ENCODE peak calls at places on chromosomes 11 and 22, in seven cellular contexts. A is aorta; P is prostate gland; D is CD4-positive, alpha-beta T cell; O is PC-3; X is IMR-90; M is cardiac muscle cell. L is an unnamed sample.

GRCh38 chr11:71342116-71342515 is 89.7 kb upstream of the SHANK2 start:
- DNase-seq in A (no peak), P (no peak), D (no peak), O (no peak), X (peak), M (peak), L (no peak)

GRCh38 chr11:76615950-76616349 is 54.6 kb downstream of the LRRC32 start:
- DNase-seq in A (peak), P (peak), D (no peak), O (no peak), X (peak), M (peak), L (no peak)

GRCh38 chr11:37963440-37963839 is 1365.4 kb upstream of the RAG2 start:
- DNase-seq in A (no peak), P (no peak), D (no peak), O (no peak), X (no peak), M (no peak), L (no peak)

GRCh38 chr22:20795014-20795413 is 21.1 kb downstream of the SERPIND1 start:
- DNase-seq in A (no peak), P (no peak), D (no peak), O (no peak), X (no peak), M (no peak), L (no peak)

GRCh38 chr22:17588606-17589005 is 25.3 kb downstream of the SLC25A18 start:
- DNase-seq in A (no peak), P (no peak), D (no peak), O (no peak), X (no peak), M (no peak), L (no peak)

GRCh38 chr11:14422052-14422813 is 63.2 kb upstream of the RRAS2 start:
- DNase-seq in A (peak), P (peak), D (no peak), O (peak), X (peak), M (peak), L (peak)

GRCh38 chr11:12192796-12193514 is 82.6 kb downstream of the MICAL2 start:
- DNase-seq in A (no peak), P (no peak), D (no peak), O (no peak), X (no peak), M (no peak), L (no peak)

GRCh38 chr22:35987487-35987886 is 41.1 kb downstream of the RBFOX2 start:
- DNase-seq in A (no peak), P (no peak), D (no peak), O (no peak), X (peak), M (peak), L (no peak)

GRCh38 chr11:101456812-101457211 is 127.0 kb downstream of the TRPC6 start:
- DNase-seq in A (no peak), P (no peak), D (no peak), O (peak), X (peak), M (peak), L (peak)

GRCh38 chr11:68306636-68307035 is 5.8 kb upstream of the LRP5 start:
- DNase-seq in A (no peak), P (no peak), D (no peak), O (no peak), X (no peak), M (no peak), L (peak)

GRCh38 chr22:42863349-42863911 is 6.4 kb upstream of the ARFGAP3 start:
- DNase-seq in A (no peak), P (no peak), D (no peak), O (peak), X (peak), M (peak), L (peak)

GRCh38 chr11:123238297-123238696 is 43.2 kb upstream of the CLMP start:
- DNase-seq in A (peak), P (no peak), D (no peak), O (no peak), X (peak), M (peak), L (peak)

GRCh38 chr11:85886089-85887056 is 31.2 kb downstream of the CCDC83 start:
- DNase-seq in A (no peak), P (no peak), D (no peak), O (no peak), X (peak), M (peak), L (peak)

GRCh38 chr22:23834406-23834805 is 4.4 kb downstream of the DERL3 start:
- DNase-seq in A (no peak), P (no peak), D (no peak), O (no peak), X (no peak), M (no peak), L (no peak)

GRCh38 chr22:23836281-23836680 is 2.5 kb downstream of the DERL3 start:
- DNase-seq in A (peak), P (no peak), D (peak), O (no peak), X (no peak), M (no peak), L (no peak)

GRCh38 chr22:23836692-23837495 is 1.9 kb downstream of the DERL3 start:
- DNase-seq in A (peak), P (no peak), D (no peak), O (no peak), X (no peak), M (no peak), L (no peak)

GRCh38 chr22:23834830-23835772 is 3.7 kb downstream of the DERL3 start:
- DNase-seq in A (peak), P (no peak), D (peak), O (no peak), X (no peak), M (no peak), L (no peak)

GRCh38 chr22:23835773-23836144 is 3.0 kb downstream of the DERL3 start:
- DNase-seq in A (peak), P (no peak), D (peak), O (no peak), X (no peak), M (no peak), L (no peak)
- H3K27ac ChIP-seq in A (peak), P (no peak), D (no peak), O (no peak), X (no peak), M (peak), L (no peak)

DNA sequence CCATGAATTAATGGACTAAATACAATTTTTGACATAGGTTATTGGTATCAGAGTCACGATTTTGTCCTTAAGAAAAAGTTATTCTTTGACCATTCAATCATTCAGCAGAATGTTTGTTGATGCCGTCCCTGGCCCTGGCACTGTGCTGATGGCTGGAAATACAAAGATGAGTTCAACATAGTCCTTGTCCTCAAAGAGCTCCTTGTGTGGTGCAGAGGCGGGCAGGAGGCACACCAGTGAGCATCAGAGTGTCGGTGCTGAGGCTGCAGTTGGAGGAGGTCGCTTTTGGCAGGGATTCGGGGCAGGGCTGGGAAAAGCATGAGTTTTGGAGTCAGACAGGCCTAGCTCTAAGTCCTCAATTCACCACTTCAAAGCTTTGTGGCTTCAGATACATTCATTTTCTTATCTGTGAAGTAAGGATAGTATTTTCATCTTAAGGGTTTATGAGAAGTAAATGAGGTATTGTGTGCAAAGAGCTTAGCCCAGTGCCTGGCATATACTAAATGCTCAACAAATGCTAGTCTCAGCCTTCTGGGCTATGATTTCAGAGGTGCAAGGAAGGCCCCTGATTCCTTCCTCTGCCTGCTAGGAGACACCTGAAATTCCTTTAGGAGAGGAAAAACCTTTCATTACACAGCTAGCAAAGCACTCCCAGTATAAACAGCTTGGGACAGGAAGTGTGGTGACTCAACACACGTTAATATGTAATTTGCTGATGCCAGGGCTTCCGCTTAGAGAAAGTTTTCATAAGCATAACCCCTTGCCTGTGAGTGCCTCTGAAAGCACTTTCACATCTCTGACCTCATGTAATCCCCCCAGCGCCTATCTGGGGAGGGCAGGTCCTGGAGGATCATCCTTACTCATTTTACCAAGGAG is 113.8 kb downstream of the NECTIN1 start:
- DNase-seq in A (no peak), P (peak), D (no peak), O (peak), X (peak), M (peak), L (peak)
- H3K27ac ChIP-seq in A (no peak), P (no peak), D (no peak), O (peak), X (peak), M (no peak), L (peak)

GRCh38 chr22:31223786-31224191 is 11.7 kb downstream of the LIMK2 start:
- DNase-seq in A (no peak), P (peak), D (no peak), O (no peak), X (no peak), M (no peak), L (peak)
- H3K27ac ChIP-seq in A (no peak), P (peak), D (peak), O (no peak), X (no peak), M (no peak), L (peak)

DNA sequence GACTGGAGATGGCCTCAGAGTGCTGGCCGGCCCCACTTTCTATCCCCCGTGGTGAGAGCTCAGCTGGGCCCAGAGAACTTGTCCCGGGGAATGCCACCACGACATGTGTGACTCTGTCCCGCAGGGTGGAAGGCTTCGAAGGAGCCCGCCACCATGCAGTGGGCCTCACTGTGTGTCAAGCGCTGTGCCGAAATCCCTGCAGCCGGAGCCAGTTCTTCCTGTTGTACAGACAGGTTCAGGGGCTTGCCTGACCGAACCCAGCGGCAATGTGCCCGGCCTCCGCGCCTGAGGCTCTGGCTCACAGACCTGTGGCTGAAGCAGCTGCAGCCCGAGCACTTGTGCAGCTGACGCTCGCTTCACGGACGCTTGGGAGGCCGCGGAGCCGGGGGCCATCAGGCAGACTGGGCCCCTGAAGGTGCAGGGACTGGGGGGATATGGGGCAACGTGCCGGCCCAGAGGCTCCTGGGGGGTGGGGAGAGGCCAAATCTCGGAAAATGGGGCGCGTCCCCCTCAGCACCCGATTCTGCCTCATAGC is 650 bp downstream of the PPM1F start:
- DNase-seq in A (peak), P (peak), D (no peak), O (peak), X (peak), M (peak), L (peak)
- H3K27ac ChIP-seq in A (no peak), P (peak), D (no peak), O (no peak), X (peak), M (no peak), L (peak)

DNA sequence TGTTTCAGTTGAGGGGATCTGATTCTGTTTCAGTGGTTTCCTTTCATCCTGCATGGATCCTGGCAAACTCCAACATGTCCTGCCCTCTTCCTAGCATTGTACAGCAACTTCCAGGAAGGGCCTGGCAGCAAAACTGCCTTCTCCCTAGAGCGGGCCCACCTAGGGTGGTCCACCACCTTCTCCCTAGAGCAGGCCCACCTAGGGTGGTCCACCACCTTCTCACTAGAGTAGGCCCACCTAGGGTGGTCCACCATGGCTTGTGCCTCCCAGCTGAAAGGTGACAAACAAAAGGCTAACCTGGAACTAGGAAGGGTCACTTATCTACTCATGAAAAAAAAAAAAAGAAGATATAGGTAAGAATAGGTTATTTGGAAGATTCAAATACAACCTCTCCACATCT is 92.2 kb downstream of the NTM start:
- DNase-seq in A (no peak), P (no peak), D (no peak), O (no peak), X (no peak), M (no peak), L (no peak)
- H3K27ac ChIP-seq in A (no peak), P (no peak), D (no peak), O (no peak), X (no peak), M (no peak), L (no peak)

DNA sequence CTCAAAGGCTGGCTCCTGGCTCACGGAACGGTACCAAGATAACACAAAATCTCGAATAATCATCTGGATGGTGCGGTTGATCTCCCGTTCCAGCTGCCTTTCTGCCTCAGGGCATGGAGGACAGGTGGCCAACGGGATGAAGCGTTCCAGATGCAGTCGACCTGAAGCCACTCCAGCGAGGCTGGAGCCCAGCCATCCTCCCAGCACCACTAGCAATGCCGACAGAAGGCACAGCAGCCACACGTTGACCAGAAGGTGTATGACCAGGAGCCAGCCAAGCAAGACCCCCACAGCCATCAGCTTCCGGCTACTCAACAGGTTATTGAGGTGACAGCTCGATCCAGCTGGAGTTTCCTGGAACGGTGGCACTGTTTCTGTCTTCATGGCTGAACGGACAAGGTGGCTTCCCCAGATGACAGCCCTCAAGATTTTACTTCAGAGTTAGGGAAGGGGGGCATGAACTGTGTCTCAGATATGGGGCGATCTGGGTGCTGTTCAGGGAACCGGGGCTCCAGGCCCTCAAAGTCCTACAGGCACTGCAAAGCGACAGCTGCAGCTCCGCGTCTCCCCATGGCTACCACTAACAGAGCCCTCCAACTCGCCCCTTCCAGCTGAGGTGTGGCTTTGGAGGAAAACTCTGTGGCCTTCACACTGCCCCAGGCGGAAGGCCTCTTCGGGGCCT is 582 bp downstream of the SNX19 start:
- DNase-seq in A (no peak), P (no peak), D (no peak), O (no peak), X (no peak), M (no peak), L (peak)
- H3K27ac ChIP-seq in A (peak), P (peak), D (peak), O (peak), X (peak), M (peak), L (peak)

GRCh38 chr11:1285316-1285744 is 24.1 kb downstream of the TOLLIP start:
- DNase-seq in A (no peak), P (no peak), D (no peak), O (no peak), X (no peak), M (no peak), L (no peak)

GRCh38 chr11:1287928-1288327 is 21.5 kb downstream of the TOLLIP start:
- DNase-seq in A (no peak), P (no peak), D (no peak), O (no peak), X (no peak), M (no peak), L (no peak)

GRCh38 chr11:1283906-1284305 is 25.5 kb downstream of the TOLLIP start:
- DNase-seq in A (no peak), P (no peak), D (no peak), O (no peak), X (no peak), M (no peak), L (no peak)

GRCh38 chr11:1288426-1289151 is 20.8 kb downstream of the TOLLIP start:
- DNase-seq in A (no peak), P (no peak), D (no peak), O (no peak), X (no peak), M (no peak), L (no peak)

GRCh38 chr11:1285876-1286275 is 23.6 kb downstream of the TOLLIP start:
- DNase-seq in A (no peak), P (no peak), D (no peak), O (no peak), X (no peak), M (no peak), L (no peak)
- H3K27ac ChIP-seq in A (no peak), P (no peak), D (no peak), O (no peak), X (no peak), M (no peak), L (no peak)

GRCh38 chr22:37776639-37777005 is 31.1 kb upstream of the GCAT start:
- DNase-seq in A (no peak), P (no peak), D (no peak), O (no peak), X (no peak), M (no peak), L (no peak)
- H3K27ac ChIP-seq in A (no peak), P (peak), D (no peak), O (peak), X (peak), M (peak), L (no peak)

GRCh38 chr22:27213291-27213690 is 555.9 kb downstream of the MIAT start:
- DNase-seq in A (no peak), P (no peak), D (no peak), O (no peak), X (no peak), M (peak), L (no peak)
- H3K27ac ChIP-seq in A (peak), P (peak), D (no peak), O (no peak), X (no peak), M (no peak), L (no peak)